ENCODE peak calls at places on chromosomes 3 and 15, in seven cellular contexts. One of them, this sample, is unnamed.

GRCh38 chr3:115788921-115789470 is 165.7 kb downstream of the GAP43 start:
- DNase-seq in NCI-H510A: no peak
- DNase-seq in AG04449: peak
- DNase-seq in activated T-cell treated with anti-CD3 and anti-CD28 coated beads for 1 hour: no peak
- DNase-seq in lower leg skin: no peak
- DNase-seq in BJ: peak
- DNase-seq in PC-3: peak
- DNase-seq in this sample: no peak

GRCh38 chr3:117589454-117589853 is 879.9 kb downstream of the TUSC7 start:
- DNase-seq in PC-3: no peak
- DNase-seq in lower leg skin: no peak
- DNase-seq in activated T-cell treated with anti-CD3 and anti-CD28 coated beads for 1 hour: no peak
- DNase-seq in BJ: no peak
- DNase-seq in AG04449: no peak
- DNase-seq in NCI-H510A: no peak
- DNase-seq in this sample: peak

GRCh38 chr3:172341482-172342059 is 106.7 kb downstream of the GHSR start:
- DNase-seq in AG04449: no peak
- DNase-seq in BJ: no peak
- DNase-seq in lower leg skin: no peak
- DNase-seq in activated T-cell treated with anti-CD3 and anti-CD28 coated beads for 1 hour: no peak
- DNase-seq in PC-3: peak
- DNase-seq in NCI-H510A: peak
- DNase-seq in this sample: peak

GRCh38 chr15:34841220-34841841 is 46.0 kb upstream of the ACTC1 start:
- DNase-seq in BJ: no peak
- DNase-seq in lower leg skin: no peak
- DNase-seq in PC-3: peak
- DNase-seq in NCI-H510A: no peak
- DNase-seq in activated T-cell treated with anti-CD3 and anti-CD28 coated beads for 1 hour: no peak
- DNase-seq in AG04449: no peak
- DNase-seq in this sample: no peak

GRCh38 chr15:73951044-73951561 is 24.8 kb downstream of the LOXL1 start:
- DNase-seq in AG04449: peak
- DNase-seq in NCI-H510A: peak
- DNase-seq in lower leg skin: peak
- DNase-seq in PC-3: peak
- DNase-seq in activated T-cell treated with anti-CD3 and anti-CD28 coated beads for 1 hour: peak
- DNase-seq in BJ: peak
- DNase-seq in this sample: peak

GRCh38 chr3:172698650-172699049 is 12.2 kb downstream of the NCEH1 start:
- DNase-seq in lower leg skin: peak
- DNase-seq in NCI-H510A: no peak
- DNase-seq in BJ: no peak
- DNase-seq in activated T-cell treated with anti-CD3 and anti-CD28 coated beads for 1 hour: no peak
- DNase-seq in PC-3: no peak
- DNase-seq in AG04449: no peak
- DNase-seq in this sample: no peak

GRCh38 chr3:183377307-183377959 is 51.0 kb downstream of the MCF2L2 start:
- DNase-seq in lower leg skin: no peak
- DNase-seq in BJ: no peak
- DNase-seq in PC-3: peak
- DNase-seq in NCI-H510A: peak
- DNase-seq in AG04449: no peak
- DNase-seq in activated T-cell treated with anti-CD3 and anti-CD28 coated beads for 1 hour: no peak
- DNase-seq in this sample: no peak

GRCh38 chr3:194205675-194206133 is 69.8 kb downstream of the HES1 start:
- DNase-seq in lower leg skin: no peak
- DNase-seq in NCI-H510A: peak
- DNase-seq in AG04449: no peak
- DNase-seq in activated T-cell treated with anti-CD3 and anti-CD28 coated beads for 1 hour: no peak
- DNase-seq in PC-3: peak
- DNase-seq in BJ: no peak
- DNase-seq in this sample: no peak

GRCh38 chr3:136753112-136753939 is 1.1 kb upstream of the STAG1 start:
- DNase-seq in activated T-cell treated with anti-CD3 and anti-CD28 coated beads for 1 hour: no peak
- DNase-seq in AG04449: no peak
- DNase-seq in lower leg skin: no peak
- DNase-seq in PC-3: peak
- DNase-seq in NCI-H510A: no peak
- DNase-seq in BJ: no peak
- DNase-seq in this sample: no peak

GRCh38 chr15:70761046-70761445 is 2.3 kb downstream of the UACA start:
- DNase-seq in BJ: no peak
- DNase-seq in PC-3: peak
- DNase-seq in AG04449: no peak
- DNase-seq in NCI-H510A: no peak
- DNase-seq in activated T-cell treated with anti-CD3 and anti-CD28 coated beads for 1 hour: no peak
- DNase-seq in lower leg skin: no peak
- DNase-seq in this sample: no peak

GRCh38 chr3:12947504-12948369 is 106.4 kb upstream of the RPL32 start:
- DNase-seq in PC-3: peak
- DNase-seq in activated T-cell treated with anti-CD3 and anti-CD28 coated beads for 1 hour: no peak
- DNase-seq in lower leg skin: peak
- DNase-seq in BJ: peak
- DNase-seq in NCI-H510A: no peak
- DNase-seq in AG04449: no peak
- DNase-seq in this sample: no peak

GRCh38 chr3:140588558-140588957 is 89.3 kb upstream of the TRIM42 start:
- DNase-seq in NCI-H510A: no peak
- DNase-seq in AG04449: no peak
- DNase-seq in BJ: no peak
- DNase-seq in activated T-cell treated with anti-CD3 and anti-CD28 coated beads for 1 hour: no peak
- DNase-seq in PC-3: no peak
- DNase-seq in lower leg skin: no peak
- DNase-seq in this sample: no peak

GRCh38 chr3:112568642-112569041 is 6.8 kb downstream of the SLC35A5 start:
- DNase-seq in PC-3: peak
- DNase-seq in AG04449: no peak
- DNase-seq in NCI-H510A: no peak
- DNase-seq in activated T-cell treated with anti-CD3 and anti-CD28 coated beads for 1 hour: no peak
- DNase-seq in lower leg skin: no peak
- DNase-seq in BJ: no peak
- DNase-seq in this sample: no peak

GRCh38 chr3:51328206-51328605 is 56.9 kb upstream of the MANF start:
- DNase-seq in PC-3: no peak
- DNase-seq in activated T-cell treated with anti-CD3 and anti-CD28 coated beads for 1 hour: no peak
- DNase-seq in NCI-H510A: no peak
- DNase-seq in lower leg skin: no peak
- DNase-seq in BJ: no peak
- DNase-seq in AG04449: no peak
- DNase-seq in this sample: no peak

GRCh38 chr3:2024037-2024436 is 74.6 kb upstream of the CNTN4 start:
- DNase-seq in AG04449: no peak
- DNase-seq in activated T-cell treated with anti-CD3 and anti-CD28 coated beads for 1 hour: no peak
- DNase-seq in BJ: no peak
- DNase-seq in lower leg skin: no peak
- DNase-seq in PC-3: no peak
- DNase-seq in NCI-H510A: no peak
- DNase-seq in this sample: no peak

GRCh38 chr3:101898752-101899169 is 49.4 kb downstream of the NFKBIZ start:
- DNase-seq in BJ: no peak
- DNase-seq in PC-3: no peak
- DNase-seq in NCI-H510A: no peak
- DNase-seq in lower leg skin: no peak
- DNase-seq in AG04449: no peak
- DNase-seq in activated T-cell treated with anti-CD3 and anti-CD28 coated beads for 1 hour: no peak
- DNase-seq in this sample: no peak

GRCh38 chr3:156120528-156121251 is at the start of gene KCNAB1:
- DNase-seq in PC-3: no peak
- DNase-seq in activated T-cell treated with anti-CD3 and anti-CD28 coated beads for 1 hour: no peak
- DNase-seq in AG04449: no peak
- DNase-seq in lower leg skin: no peak
- DNase-seq in NCI-H510A: no peak
- DNase-seq in BJ: no peak
- DNase-seq in this sample: no peak

GRCh38 chr3:189288348-189289235 is 116.8 kb downstream of the TPRG1 start:
- DNase-seq in BJ: no peak
- DNase-seq in lower leg skin: no peak
- DNase-seq in AG04449: no peak
- DNase-seq in NCI-H510A: no peak
- DNase-seq in activated T-cell treated with anti-CD3 and anti-CD28 coated beads for 1 hour: no peak
- DNase-seq in PC-3: no peak
- DNase-seq in this sample: no peak

GRCh38 chr15:75389791-75390382 is 21.5 kb upstream of the MAN2C1 start:
- DNase-seq in activated T-cell treated with anti-CD3 and anti-CD28 coated beads for 1 hour: no peak
- DNase-seq in NCI-H510A: no peak
- DNase-seq in AG04449: no peak
- DNase-seq in PC-3: no peak
- DNase-seq in lower leg skin: no peak
- DNase-seq in BJ: no peak
- DNase-seq in this sample: no peak

GRCh38 chr15:38554354-38554753 is 10.3 kb downstream of the RASGRP1 start:
- DNase-seq in activated T-cell treated with anti-CD3 and anti-CD28 coated beads for 1 hour: no peak
- DNase-seq in PC-3: no peak
- DNase-seq in lower leg skin: no peak
- DNase-seq in BJ: no peak
- DNase-seq in NCI-H510A: no peak
- DNase-seq in AG04449: no peak
- DNase-seq in this sample: no peak

GRCh38 chr3:16249336-16249735 is 15.4 kb downstream of the DPH3 start:
- DNase-seq in lower leg skin: no peak
- DNase-seq in AG04449: no peak
- DNase-seq in BJ: no peak
- DNase-seq in activated T-cell treated with anti-CD3 and anti-CD28 coated beads for 1 hour: no peak
- DNase-seq in PC-3: peak
- DNase-seq in NCI-H510A: no peak
- DNase-seq in this sample: peak

GRCh38 chr15:81184188-81184587 is 12.5 kb upstream of the IL16 start:
- DNase-seq in BJ: no peak
- DNase-seq in PC-3: no peak
- DNase-seq in NCI-H510A: no peak
- DNase-seq in AG04449: no peak
- DNase-seq in activated T-cell treated with anti-CD3 and anti-CD28 coated beads for 1 hour: no peak
- DNase-seq in lower leg skin: peak
- DNase-seq in this sample: no peak

GRCh38 chr3:111585214-111585613 is 9.9 kb downstream of the ZBED2 start:
- DNase-seq in AG04449: no peak
- DNase-seq in activated T-cell treated with anti-CD3 and anti-CD28 coated beads for 1 hour: no peak
- DNase-seq in PC-3: peak
- DNase-seq in NCI-H510A: no peak
- DNase-seq in lower leg skin: peak
- DNase-seq in BJ: no peak
- DNase-seq in this sample: no peak

GRCh38 chr3:184360834-184361531 is 422 bp downstream of the CLCN2 start:
- DNase-seq in lower leg skin: no peak
- DNase-seq in activated T-cell treated with anti-CD3 and anti-CD28 coated beads for 1 hour: no peak
- DNase-seq in PC-3: no peak
- DNase-seq in AG04449: no peak
- DNase-seq in BJ: no peak
- DNase-seq in NCI-H510A: no peak
- DNase-seq in this sample: no peak

GRCh38 chr3:135596563-135596962 is 369.0 kb upstream of the PPP2R3A start:
- DNase-seq in NCI-H510A: no peak
- DNase-seq in PC-3: no peak
- DNase-seq in lower leg skin: no peak
- DNase-seq in activated T-cell treated with anti-CD3 and anti-CD28 coated beads for 1 hour: no peak
- DNase-seq in BJ: no peak
- DNase-seq in AG04449: no peak
- DNase-seq in this sample: no peak